ENCODE peak calls at places on chromosome 2, in seven cellular contexts. E is spleen; Y is endothelial cell; M is tibial nerve; R is dorsolateral prefrontal cortex; S is lower lobe of right lung; C is activated CD8-positive, alpha-beta T cell treated with anti-CD3 and anti-CD28 coated beads for 36 hours. W is an unnamed sample.

GRCh38 chr2:239279508-239280295 is 121.1 kb downstream of the HDAC4 start:
- DNase-seq in S (no peak), Y (no peak), R (peak), E (peak), C (peak), M (no peak), W (no peak)

GRCh38 chr2:36482576-36483214 is 115.3 kb downstream of the FEZ2 start:
- DNase-seq in Y (no peak), M (no peak), C (no peak), R (no peak), E (no peak), S (no peak), W (no peak)

GRCh38 chr2:47089083-47089464 is 66.0 kb downstream of the STPG4 start:
- DNase-seq in E (peak), R (no peak), M (no peak), Y (no peak), S (no peak), C (no peak), W (no peak)

GRCh38 chr2:173059941-173060575 is 15.6 kb upstream of the MAP3K20 start:
- DNase-seq in M (no peak), R (no peak), E (no peak), C (no peak), Y (no peak), S (no peak), W (no peak)

GRCh38 chr2:28325567-28326468 is 66.8 kb upstream of the FOSL2 start:
- DNase-seq in C (peak), M (no peak), S (no peak), Y (no peak), E (no peak), R (no peak), W (peak)

GRCh38 chr2:121527009-121527682 is 3.5 kb upstream of the RNU4ATAC start:
- DNase-seq in E (no peak), Y (no peak), M (no peak), C (peak), S (no peak), R (no peak), W (no peak)

GRCh38 chr2:132909427-132909826 is 239.4 kb upstream of the LYPD1 start:
- DNase-seq in Y (no peak), S (no peak), E (no peak), R (no peak), M (no peak), C (no peak), W (no peak)

GRCh38 chr2:118348380-118349024 is 260.2 kb downstream of the INSIG2 start:
- DNase-seq in M (no peak), S (no peak), R (no peak), E (no peak), C (no peak), Y (no peak), W (no peak)

GRCh38 chr2:67255933-67256615 is 141.1 kb upstream of the ETAA1 start:
- DNase-seq in C (no peak), E (no peak), M (no peak), Y (no peak), S (no peak), R (no peak), W (no peak)

GRCh38 chr2:174662459-174662858 is 64.9 kb upstream of the WIPF1 start:
- DNase-seq in C (no peak), E (no peak), R (no peak), M (no peak), Y (no peak), S (no peak), W (no peak)

GRCh38 chr2:136255648-136256461 is 137.9 kb upstream of the CXCR4 start:
- DNase-seq in Y (no peak), M (no peak), R (no peak), C (no peak), E (peak), S (no peak), W (no peak)

GRCh38 chr2:60707750-60708371 is 48.2 kb upstream of the PAPOLG start:
- DNase-seq in M (no peak), S (no peak), R (no peak), C (no peak), Y (no peak), E (no peak), W (peak)

GRCh38 chr2:1740714-1741584 is 3.4 kb downstream of the PXDN start:
- DNase-seq in C (no peak), M (no peak), R (no peak), S (peak), Y (no peak), E (no peak), W (no peak)

GRCh38 chr2:98478861-98479770 is 34.5 kb downstream of the INPP4A start:
- DNase-seq in Y (no peak), C (peak), R (no peak), S (no peak), E (peak), M (no peak), W (no peak)

GRCh38 chr2:148981350-148981749 is 57.1 kb upstream of the LYPD6B start:
- DNase-seq in S (no peak), C (no peak), M (no peak), Y (no peak), E (no peak), R (no peak), W (no peak)

GRCh38 chr2:28227498-28227897 is 165.2 kb upstream of the FOSL2 start:
- DNase-seq in S (no peak), E (no peak), C (no peak), M (no peak), Y (no peak), R (no peak), W (no peak)

GRCh38 chr2:147844691-147845607 is at the start of gene ACVR2A:
- DNase-seq in C (peak), S (peak), E (peak), Y (peak), R (peak), M (peak), W (peak)

GRCh38 chr2:171470129-171470528 is 36.1 kb downstream of the DCAF17 start:
- DNase-seq in Y (no peak), R (no peak), S (no peak), E (no peak), C (no peak), M (no peak), W (no peak)

GRCh38 chr2:240211598-240212424 is 71.4 kb upstream of the OTOS start:
- DNase-seq in E (peak), C (no peak), S (no peak), M (no peak), R (no peak), Y (no peak), W (no peak)

GRCh38 chr2:220393717-220394116 is 766.3 kb downstream of the SLC4A3 start:
- DNase-seq in R (no peak), Y (no peak), S (no peak), C (no peak), M (no peak), E (no peak), W (no peak)

GRCh38 chr2:37658682-37659081 is 12.8 kb downstream of the CDC42EP3 start:
- DNase-seq in C (no peak), M (no peak), E (no peak), Y (no peak), S (no peak), R (no peak), W (no peak)

GRCh38 chr2:97728091-97728596 is 14.8 kb downstream of the ZAP70 start:
- DNase-seq in C (peak), S (no peak), Y (no peak), E (peak), M (no peak), R (peak), W (no peak)

GRCh38 chr2:80244905-80245584 is 59.5 kb downstream of the LRRTM1 start:
- DNase-seq in R (no peak), E (no peak), Y (no peak), C (no peak), S (no peak), M (no peak), W (no peak)

GRCh38 chr2:196696423-196697073 is 57.0 kb downstream of the CCDC150 start:
- DNase-seq in Y (no peak), S (no peak), M (no peak), C (no peak), R (no peak), E (no peak), W (no peak)

GRCh38 chr2:150528861-150529801 is 41.7 kb upstream of the RND3 start:
- DNase-seq in E (no peak), C (no peak), M (no peak), S (no peak), R (no peak), Y (no peak), W (peak)

GRCh38 chr2:122805346-122805745 is 1049.9 kb downstream of the TSN start:
- DNase-seq in S (no peak), C (no peak), R (no peak), E (no peak), Y (no peak), M (no peak), W (no peak)
- TF ChIP-seq CTCF in S (no peak), C (no peak), R (no peak), E (no peak), Y (no peak), M (no peak), W (no peak)

GRCh38 chr2:85183078-85183477 is 49.9 kb downstream of the TCF7L1 start:
- DNase-seq in Y (no peak), E (peak), M (no peak), C (no peak), S (no peak), R (no peak), W (no peak)

GRCh38 chr2:85180322-85181092 is 47.3 kb downstream of the TCF7L1 start:
- DNase-seq in M (no peak), S (no peak), R (no peak), Y (no peak), E (peak), C (no peak), W (no peak)

GRCh38 chr2:85181844-85182456 is 48.8 kb downstream of the TCF7L1 start:
- DNase-seq in M (no peak), S (no peak), Y (no peak), E (peak), C (no peak), R (no peak), W (no peak)

GRCh38 chr2:85179541-85179940 is 46.3 kb downstream of the TCF7L1 start:
- DNase-seq in E (no peak), M (no peak), R (no peak), S (no peak), C (no peak), Y (no peak), W (no peak)

DNA sequence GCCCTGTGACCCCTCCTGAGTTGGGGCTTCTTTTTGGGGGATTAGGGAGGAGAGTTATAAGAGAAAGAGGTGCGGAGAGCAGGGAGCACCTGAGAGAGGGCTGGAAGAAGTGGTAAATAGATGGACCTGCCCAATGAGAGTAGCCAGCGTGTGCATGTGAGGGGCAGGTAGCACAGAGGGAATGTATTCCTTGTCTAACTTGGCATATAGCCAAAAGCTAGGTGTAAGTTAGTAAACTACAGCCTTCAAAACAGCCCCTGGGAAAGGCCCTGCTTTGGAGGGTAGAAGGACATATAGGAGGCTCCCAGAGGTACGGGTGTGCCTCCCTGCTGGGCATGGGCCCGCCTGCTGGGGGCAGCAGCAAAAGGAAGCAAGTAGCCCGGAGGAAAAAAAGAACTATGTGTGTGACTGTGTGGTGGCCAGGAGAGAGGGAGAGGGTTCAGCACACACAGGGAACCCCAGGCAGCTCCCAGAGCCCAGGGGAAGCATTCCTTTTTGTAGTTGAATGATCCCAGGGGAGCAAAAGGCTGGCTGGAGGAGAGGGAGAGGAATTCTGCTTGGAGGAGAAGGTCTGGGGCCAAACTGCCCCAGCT is 48.0 kb downstream of the TCF7L1 start:
- DNase-seq in E (peak), Y (peak), S (no peak), R (no peak), M (no peak), C (no peak), W (no peak)
- TF ChIP-seq CTCF in E (no peak), Y (no peak), S (no peak), R (no peak), M (no peak), C (no peak), W (no peak)

GRCh38 chr2:224286923-224287322 is 115.0 kb downstream of the FAM124B start:
- DNase-seq in S (no peak), C (no peak), E (no peak), R (no peak), Y (no peak), M (no peak), W (no peak)
- TF ChIP-seq CTCF in S (no peak), C (no peak), E (no peak), R (no peak), Y (peak), M (no peak), W (no peak)

GRCh38 chr2:199465390-199465789 is 7.7 kb upstream of the SATB2 start:
- DNase-seq in M (no peak), S (no peak), C (no peak), E (no peak), Y (no peak), R (no peak), W (no peak)

GRCh38 chr2:199463000-199463692 is 5.4 kb upstream of the SATB2 start:
- DNase-seq in S (peak), Y (peak), E (peak), R (peak), M (peak), C (peak), W (peak)

GRCh38 chr2:199465988-199466703 is 8.4 kb upstream of the SATB2 start:
- DNase-seq in M (no peak), C (no peak), S (no peak), R (no peak), E (no peak), Y (no peak), W (no peak)

GRCh38 chr2:199463708-199464613 is 6.2 kb upstream of the SATB2 start:
- DNase-seq in M (no peak), R (peak), C (no peak), S (no peak), E (peak), Y (peak), W (no peak)

GRCh38 chr2:199464614-199465352 is 7.0 kb upstream of the SATB2 start:
- DNase-seq in R (no peak), M (no peak), C (no peak), E (no peak), S (no peak), Y (peak), W (no peak)
- TF ChIP-seq CTCF in R (no peak), M (no peak), C (no peak), E (no peak), S (no peak), Y (no peak), W (no peak)

W was measured in GM10248.